ENCODE peak calls at places on chromosomes 7 and 10, in six cellular contexts. One of them, this sample, is unnamed.

GRCh38 chr10:106169241-106169640 is 995.3 kb downstream of the SORCS1 start:
- DNase-seq in uterus: no peak
- DNase-seq in erythroblast: no peak
- DNase-seq in thyroid gland: no peak
- DNase-seq in tibial nerve: no peak
- DNase-seq in IMR-90: no peak
- DNase-seq in this sample: no peak

GRCh38 chr7:34160261-34160752 is 255.0 kb downstream of the BMPER start:
- DNase-seq in erythroblast: no peak
- DNase-seq in uterus: no peak
- DNase-seq in tibial nerve: no peak
- DNase-seq in thyroid gland: no peak
- DNase-seq in IMR-90: peak; percentile 92
- DNase-seq in this sample: no peak

GRCh38 chr7:42233939-42234338 is 3.1 kb downstream of the GLI3 start:
- DNase-seq in uterus: no peak
- DNase-seq in IMR-90: peak; percentile 68
- DNase-seq in tibial nerve: no peak
- DNase-seq in erythroblast: no peak
- DNase-seq in thyroid gland: no peak
- DNase-seq in this sample: no peak

GRCh38 chr7:114652041-114652440 is 237.4 kb downstream of the FOXP2 start:
- DNase-seq in IMR-90: no peak
- DNase-seq in tibial nerve: no peak
- DNase-seq in erythroblast: no peak
- DNase-seq in uterus: no peak
- DNase-seq in thyroid gland: no peak
- DNase-seq in this sample: no peak

GRCh38 chr7:112422842-112423496 is 27.3 kb upstream of the IFRD1 start:
- DNase-seq in erythroblast: peak; percentile 73
- DNase-seq in uterus: peak; percentile 62
- DNase-seq in IMR-90: peak; percentile 81
- DNase-seq in tibial nerve: peak; percentile 56
- DNase-seq in thyroid gland: peak; percentile 50
- DNase-seq in this sample: peak; percentile 85

GRCh38 chr10:6362879-6363278 is 160.1 kb downstream of the PFKFB3 start:
- DNase-seq in erythroblast: no peak
- DNase-seq in IMR-90: no peak
- DNase-seq in tibial nerve: no peak
- DNase-seq in thyroid gland: peak; percentile 23
- DNase-seq in uterus: no peak
- DNase-seq in this sample: no peak

GRCh38 chr7:142796501-142797341 is 26.0 kb downstream of the PRSS2 start:
- DNase-seq in erythroblast: no peak
- DNase-seq in uterus: no peak
- DNase-seq in IMR-90: no peak
- DNase-seq in tibial nerve: no peak
- DNase-seq in thyroid gland: no peak
- DNase-seq in this sample: no peak

GRCh38 chr10:92574545-92575377 is 868 bp upstream of the IDE start:
- DNase-seq in tibial nerve: no peak
- DNase-seq in thyroid gland: no peak
- DNase-seq in IMR-90: peak; percentile 36
- DNase-seq in erythroblast: no peak
- DNase-seq in uterus: no peak
- DNase-seq in this sample: no peak

GRCh38 chr7:115574676-115575291 is 455.8 kb downstream of the TFEC start:
- DNase-seq in erythroblast: no peak
- DNase-seq in uterus: no peak
- DNase-seq in IMR-90: no peak
- DNase-seq in thyroid gland: no peak
- DNase-seq in tibial nerve: no peak
- DNase-seq in this sample: no peak

GRCh38 chr10:84237199-84238051 is 3.9 kb downstream of the LRIT1 start:
- DNase-seq in IMR-90: no peak
- DNase-seq in uterus: no peak
- DNase-seq in tibial nerve: no peak
- DNase-seq in erythroblast: peak; percentile 6
- DNase-seq in thyroid gland: no peak
- DNase-seq in this sample: no peak

GRCh38 chr10:97475936-97476594 is 22.2 kb downstream of the MMS19 start:
- DNase-seq in tibial nerve: no peak
- DNase-seq in uterus: no peak
- DNase-seq in thyroid gland: no peak
- DNase-seq in IMR-90: peak; percentile 85
- DNase-seq in erythroblast: no peak
- DNase-seq in this sample: no peak

GRCh38 chr10:93875032-93875358 is 18.8 kb upstream of the SLC35G1 start:
- DNase-seq in thyroid gland: no peak
- DNase-seq in IMR-90: peak; percentile 14
- DNase-seq in tibial nerve: no peak
- DNase-seq in erythroblast: no peak
- DNase-seq in uterus: no peak
- DNase-seq in this sample: no peak

GRCh38 chr10:37226524-37226923 is 101.1 kb downstream of the ANKRD30A start:
- DNase-seq in erythroblast: no peak
- DNase-seq in tibial nerve: no peak
- DNase-seq in uterus: no peak
- DNase-seq in IMR-90: no peak
- DNase-seq in thyroid gland: no peak
- DNase-seq in this sample: no peak

GRCh38 chr10:34292178-34292565 is 522.9 kb downstream of the PARD3 start:
- DNase-seq in tibial nerve: no peak
- DNase-seq in IMR-90: no peak
- DNase-seq in thyroid gland: no peak
- DNase-seq in erythroblast: no peak
- DNase-seq in uterus: no peak
- DNase-seq in this sample: no peak

GRCh38 chr7:151248191-151249033 is at the start of gene SMARCD3:
- DNase-seq in uterus: peak; percentile 64
- DNase-seq in thyroid gland: peak; percentile 81
- DNase-seq in erythroblast: peak; percentile 24
- DNase-seq in IMR-90: peak; percentile 50
- DNase-seq in tibial nerve: no peak
- DNase-seq in this sample: peak; percentile 77

GRCh38 chr10:60733189-60733815 is 45.0 kb upstream of the CDK1 start:
- DNase-seq in uterus: no peak
- DNase-seq in IMR-90: no peak
- DNase-seq in tibial nerve: no peak
- DNase-seq in thyroid gland: peak; percentile 73
- DNase-seq in erythroblast: no peak
- DNase-seq in this sample: peak; percentile 75

GRCh38 chr7:76267107-76267834 is 35.2 kb upstream of the HSPB1 start:
- DNase-seq in IMR-90: no peak
- DNase-seq in uterus: no peak
- DNase-seq in erythroblast: no peak
- DNase-seq in thyroid gland: no peak
- DNase-seq in tibial nerve: no peak
- DNase-seq in this sample: no peak

GRCh38 chr7:50472427-50472826 is 22.3 kb upstream of the FIGNL1 start:
- DNase-seq in IMR-90: no peak
- DNase-seq in thyroid gland: no peak
- DNase-seq in uterus: no peak
- DNase-seq in tibial nerve: no peak
- DNase-seq in erythroblast: no peak
- DNase-seq in this sample: no peak

GRCh38 chr10:61184429-61184828 is 240.4 kb upstream of the RHOBTB1 start:
- DNase-seq in tibial nerve: no peak
- DNase-seq in IMR-90: no peak
- DNase-seq in uterus: no peak
- DNase-seq in thyroid gland: no peak
- DNase-seq in erythroblast: no peak
- DNase-seq in this sample: no peak

GRCh38 chr10:112782176-112782907 is 167.7 kb upstream of the TCF7L2 start:
- DNase-seq in erythroblast: no peak
- DNase-seq in IMR-90: no peak
- DNase-seq in thyroid gland: peak; percentile 5
- DNase-seq in tibial nerve: no peak
- DNase-seq in uterus: peak; percentile 54
- DNase-seq in this sample: peak; percentile 44

GRCh38 chr10:71999360-72000072 is 35.3 kb downstream of the CHST3 start:
- DNase-seq in tibial nerve: no peak
- DNase-seq in erythroblast: no peak
- DNase-seq in IMR-90: peak; percentile 73
- DNase-seq in uterus: peak; percentile 95
- DNase-seq in thyroid gland: peak; percentile 46
- DNase-seq in this sample: peak; percentile 50

GRCh38 chr10:110057461-110057860 is 49.7 kb downstream of the ADD3 start:
- DNase-seq in thyroid gland: no peak
- DNase-seq in IMR-90: no peak
- DNase-seq in tibial nerve: no peak
- DNase-seq in uterus: no peak
- DNase-seq in erythroblast: no peak
- DNase-seq in this sample: no peak

DNA sequence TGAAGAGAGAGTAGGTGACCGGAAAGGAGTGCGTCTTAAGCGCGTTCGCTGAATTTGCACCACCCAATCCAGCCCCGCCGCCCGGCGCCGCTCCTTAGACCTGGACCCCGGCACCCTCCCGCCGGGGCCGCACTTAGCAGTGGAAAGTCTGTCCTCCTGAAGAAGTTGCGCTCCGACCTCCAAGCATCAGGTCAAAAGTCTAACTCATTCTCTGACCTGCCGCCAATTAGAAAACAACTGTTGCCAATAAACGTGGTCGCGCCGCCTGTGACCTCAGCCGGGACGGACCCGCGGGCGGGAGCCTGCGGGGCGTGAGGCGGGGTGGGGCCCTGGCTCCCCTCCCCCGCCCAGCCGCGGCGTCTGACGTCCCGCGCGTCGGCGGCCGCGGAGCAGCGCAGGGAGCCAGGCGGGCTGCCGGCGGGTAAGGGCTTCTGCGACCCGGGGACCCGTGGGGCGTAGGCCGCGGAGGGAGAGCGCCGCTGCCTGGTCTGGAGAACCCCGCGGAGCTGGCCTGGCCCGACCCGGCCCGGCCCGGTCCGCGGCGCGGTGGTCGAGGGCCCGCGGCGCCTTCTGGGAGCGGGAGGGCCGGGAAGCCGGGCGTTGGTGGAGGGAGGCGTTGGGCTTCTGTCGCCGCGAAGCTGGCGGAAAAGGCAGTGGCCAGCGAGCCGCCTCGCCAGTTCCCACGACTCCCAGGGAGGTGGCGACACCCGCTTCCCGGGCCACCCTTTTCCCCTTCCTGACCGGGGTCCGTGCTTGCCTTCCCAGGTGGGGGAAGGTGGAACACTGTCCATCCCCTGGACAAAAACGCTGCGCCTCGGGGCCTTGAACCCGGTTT is at the start of gene BCAP29:
- DNase-seq in thyroid gland: peak; percentile 79
- DNase-seq in erythroblast: peak; percentile 94
- DNase-seq in IMR-90: peak; percentile 25
- DNase-seq in uterus: peak; percentile 65
- DNase-seq in tibial nerve: peak; percentile 28
- DNase-seq in this sample: peak; percentile 79
- TF ChIP-seq POLR2A in thyroid gland: peak; percentile 95
- TF ChIP-seq POLR2A in erythroblast: peak; percentile 94
- TF ChIP-seq POLR2A in IMR-90: peak; percentile 80
- TF ChIP-seq POLR2A in uterus: peak; percentile 61
- TF ChIP-seq POLR2A in tibial nerve: peak; percentile 24
- TF ChIP-seq POLR2A in this sample: peak; percentile 72

DNA sequence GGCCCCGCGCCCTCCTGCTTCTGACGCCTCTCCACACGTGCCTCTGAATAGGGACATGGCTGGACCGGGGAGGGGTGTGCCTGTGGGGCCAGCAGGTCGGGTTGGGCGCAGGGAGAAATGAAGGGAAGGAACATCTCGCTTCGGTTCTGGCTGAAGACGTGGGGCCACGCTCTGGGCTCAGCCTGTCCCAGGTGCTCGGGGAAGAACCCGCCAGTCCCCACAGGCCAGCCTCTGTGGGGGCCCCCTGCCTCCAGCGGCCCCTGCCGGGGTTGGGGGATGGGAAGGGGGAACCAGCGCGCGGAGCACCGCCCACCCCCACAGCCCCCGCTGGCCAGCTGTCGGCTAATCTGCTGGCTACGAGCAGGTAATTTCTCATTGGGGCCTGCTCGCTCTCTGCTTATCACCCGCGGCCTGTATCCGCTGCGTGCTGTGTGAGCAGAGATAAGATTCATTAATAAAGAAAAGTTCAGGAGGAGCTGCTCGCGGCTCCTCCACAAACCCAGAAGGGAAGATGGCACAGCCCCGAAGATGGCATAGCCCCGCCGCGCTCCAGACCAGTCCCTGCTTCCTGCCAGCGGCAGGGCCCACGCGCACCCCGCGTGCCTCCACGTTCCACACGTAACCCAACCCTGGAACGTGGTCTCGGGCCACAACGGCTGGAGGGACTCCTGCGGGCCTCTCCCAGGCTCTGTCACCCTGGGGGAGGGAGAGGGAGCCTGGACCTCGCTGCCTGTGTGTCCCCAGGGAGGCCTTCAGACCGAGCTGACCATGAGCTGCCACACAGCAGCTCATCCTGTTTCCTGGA is 186.3 kb downstream of the ELFN1 start:
- DNase-seq in tibial nerve: no peak
- DNase-seq in uterus: no peak
- DNase-seq in erythroblast: peak; percentile 76
- DNase-seq in IMR-90: no peak
- DNase-seq in thyroid gland: peak; percentile 1
- DNase-seq in this sample: no peak
- TF ChIP-seq POLR2A in tibial nerve: no peak
- TF ChIP-seq POLR2A in uterus: no peak
- TF ChIP-seq POLR2A in erythroblast: peak; percentile 42
- TF ChIP-seq POLR2A in IMR-90: no peak
- TF ChIP-seq POLR2A in thyroid gland: no peak
- TF ChIP-seq POLR2A in this sample: no peak

GRCh38 chr7:130491841-130492518 is at the start of gene MEST:
- DNase-seq in uterus: no peak
- DNase-seq in IMR-90: peak; percentile 47
- DNase-seq in erythroblast: no peak
- DNase-seq in tibial nerve: no peak
- DNase-seq in thyroid gland: peak; percentile 23
- DNase-seq in this sample: peak; percentile 54
- TF ChIP-seq POLR2A in uterus: no peak
- TF ChIP-seq POLR2A in IMR-90: peak; percentile 22
- TF ChIP-seq POLR2A in erythroblast: no peak
- TF ChIP-seq POLR2A in tibial nerve: no peak
- TF ChIP-seq POLR2A in thyroid gland: no peak
- TF ChIP-seq POLR2A in this sample: no peak

DNA sequence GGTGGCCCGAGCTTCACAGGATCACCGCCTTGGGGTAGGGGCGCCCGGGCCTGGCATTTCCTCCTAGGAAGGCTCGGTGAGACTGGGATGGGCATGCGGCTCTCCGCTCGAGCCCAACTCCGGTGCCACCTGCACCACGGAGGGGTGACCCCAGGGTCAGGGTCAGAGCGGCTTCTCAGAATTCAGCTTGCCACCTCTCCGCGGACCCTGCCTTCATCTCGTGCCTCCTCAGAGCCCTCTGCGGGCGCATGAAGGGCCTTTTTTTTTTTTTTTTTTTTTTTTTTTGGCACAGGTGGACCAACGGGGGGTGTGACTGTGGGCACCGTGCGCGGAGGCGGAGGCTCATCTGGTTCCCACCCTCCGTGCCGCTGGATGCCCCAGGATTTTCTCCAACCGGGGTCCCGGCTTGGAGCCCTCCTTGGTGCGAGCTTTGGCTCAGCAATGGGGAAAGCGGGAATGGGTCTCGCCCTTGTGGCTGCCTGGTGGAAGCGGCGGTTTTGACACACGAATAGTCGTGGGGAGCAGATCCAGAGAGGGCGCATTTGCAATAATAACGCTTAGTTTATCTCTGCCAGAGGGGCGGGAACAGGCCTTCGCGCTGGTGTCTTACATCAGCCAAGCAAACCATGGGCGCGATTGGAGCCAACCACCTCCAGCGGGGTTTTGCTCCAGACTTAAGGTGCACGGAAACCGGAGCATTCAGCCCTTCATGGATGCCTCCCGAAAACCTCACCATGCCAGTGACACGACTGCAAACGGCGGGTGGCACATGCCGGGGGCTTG is 5.0 kb upstream of the TNRC18 start:
- DNase-seq in erythroblast: peak; percentile 93
- DNase-seq in tibial nerve: peak; percentile 61
- DNase-seq in uterus: peak; percentile 86
- DNase-seq in IMR-90: peak; percentile 90
- DNase-seq in thyroid gland: peak; percentile 72
- DNase-seq in this sample: peak; percentile 73
- TF ChIP-seq POLR2A in erythroblast: peak; percentile 85
- TF ChIP-seq POLR2A in tibial nerve: peak; percentile 19
- TF ChIP-seq POLR2A in uterus: peak; percentile 13
- TF ChIP-seq POLR2A in IMR-90: no peak
- TF ChIP-seq POLR2A in thyroid gland: peak; percentile 49
- TF ChIP-seq POLR2A in this sample: no peak

This sample was measured in body of pancreas.